ENCODE peak calls at places on chromosomes 5 and 9, in six cellular contexts. K is CD8-positive, alpha-beta memory T cell; D is GM18507; L is AG20443; R is hypothalamus; S is H9. J is an unnamed sample.

GRCh38 chr9:81390802-81391456 is 298.4 kb downstream of the TLE1 start:
- DNase-seq in K (no peak), S (no peak), R (no peak), D (no peak), L (no peak), J (peak; percentile 11)

GRCh38 chr5:168219515-168220410 is 71.7 kb upstream of the WWC1 start:
- DNase-seq in S (peak; percentile 62), R (peak; percentile 19), K (no peak), D (peak; percentile 57), L (peak; percentile 87), J (peak; percentile 75)

GRCh38 chr9:114303977-114304376 is 18.9 kb upstream of the ORM1 start:
- DNase-seq in R (no peak), S (no peak), L (no peak), K (no peak), D (no peak), J (no peak)

GRCh38 chr5:117594165-117594564 is 1019.5 kb upstream of the SEMA6A start:
- DNase-seq in K (no peak), D (no peak), S (no peak), R (no peak), L (peak; percentile 6), J (peak; percentile 48)

GRCh38 chr9:76680716-76681431 is 83.4 kb upstream of the PCA3 start:
- DNase-seq in L (no peak), R (no peak), D (no peak), S (no peak), K (no peak), J (peak; percentile 31)

GRCh38 chr9:78239506-78239905 is 3.6 kb downstream of the CEP78 start:
- DNase-seq in S (no peak), K (no peak), R (no peak), D (no peak), L (no peak), J (no peak)

GRCh38 chr9:70557665-70558419 is 143.4 kb upstream of the KLF9 start:
- DNase-seq in K (no peak), S (no peak), R (no peak), L (no peak), D (no peak), J (no peak)

GRCh38 chr5:168176941-168177340 is 114.5 kb upstream of the WWC1 start:
- DNase-seq in S (no peak), L (no peak), D (no peak), K (no peak), R (no peak), J (no peak)

GRCh38 chr9:92310562-92310961 is 14.6 kb downstream of the NOL8 start:
- DNase-seq in K (no peak), D (no peak), S (no peak), R (no peak), L (no peak), J (no peak)

GRCh38 chr5:5511904-5512416 is 89.5 kb downstream of the ICE1 start:
- DNase-seq in R (no peak), K (no peak), L (no peak), D (no peak), S (no peak), J (no peak)

GRCh38 chr5:10637944-10638343 is 74.1 kb downstream of the ANKRD33B start:
- DNase-seq in D (no peak), L (no peak), R (no peak), K (no peak), S (no peak), J (no peak)

GRCh38 chr5:127517110-127517479 is 345 bp upstream of the PRRC1 start:
- DNase-seq in L (no peak), D (no peak), R (no peak), K (no peak), S (no peak), J (peak; percentile 47)

GRCh38 chr5:125476888-125477585 is 730.6 kb upstream of the ZNF608 start:
- DNase-seq in S (no peak), K (no peak), L (no peak), R (no peak), D (no peak), J (no peak)

GRCh38 chr9:74458832-74459231 is 38.3 kb upstream of the RORB start:
- DNase-seq in K (no peak), L (no peak), R (no peak), D (no peak), S (no peak), J (no peak)

GRCh38 chr5:160641405-160641804 is 210.6 kb downstream of the ATP10B start:
- DNase-seq in R (no peak), L (no peak), S (no peak), K (no peak), D (no peak), J (no peak)

GRCh38 chr5:41831155-41831554 is 39.1 kb downstream of the OXCT1 start:
- DNase-seq in R (no peak), D (no peak), S (no peak), L (no peak), K (no peak), J (no peak)

GRCh38 chr5:59222687-59223511 is 640.0 kb downstream of the RAB3C start:
- DNase-seq in L (no peak), K (no peak), D (no peak), S (no peak), R (no peak), J (peak; percentile 12)

GRCh38 chr5:39080597-39081204 is 6.5 kb upstream of the RICTOR start:
- DNase-seq in L (peak; percentile 79), R (peak; percentile 18), K (no peak), S (peak; percentile 65), D (no peak), J (peak; percentile 46)

GRCh38 chr5:133859073-133859472 is 109.4 kb downstream of the C5orf15 start:
- DNase-seq in R (no peak), K (no peak), D (no peak), S (no peak), L (no peak), J (no peak)

GRCh38 chr9:6226696-6227095 is 11.1 kb downstream of the IL33 start:
- DNase-seq in K (no peak), D (no peak), R (no peak), S (peak; percentile 27), L (no peak), J (no peak)

GRCh38 chr9:89872426-89872912 is 267.7 kb downstream of the GADD45G start:
- DNase-seq in S (no peak), D (no peak), K (no peak), L (no peak), R (no peak), J (no peak)

GRCh38 chr9:35813434-35814105 is 1.3 kb downstream of the HINT2 start:
- DNase-seq in K (no peak), S (peak; percentile 69), L (no peak), R (no peak), D (no peak), J (no peak)

GRCh38 chr9:76691761-76692313 is 72.4 kb upstream of the PCA3 start:
- DNase-seq in S (no peak), L (no peak), K (no peak), D (no peak), R (no peak), J (no peak)

GRCh38 chr5:5288236-5288635 is 134.2 kb upstream of the ICE1 start:
- DNase-seq in S (no peak), L (no peak), R (no peak), K (no peak), D (no peak), J (no peak)

GRCh38 chr5:67009028-67009427 is 187.6 kb downstream of the CD180 start:
- DNase-seq in K (no peak), L (no peak), D (no peak), S (no peak), R (no peak), J (no peak)

GRCh38 chr5:93621340-93621872 is 38.4 kb downstream of the NR2F1 start:
- DNase-seq in D (no peak), R (peak; percentile 62), S (peak; percentile 72), K (peak; percentile 56), L (peak; percentile 67), J (peak; percentile 71)

GRCh38 chr5:136162001-136162400 is 29.4 kb downstream of the SMAD5 start:
- DNase-seq in S (no peak), L (no peak), K (no peak), R (peak; percentile 1), D (no peak), J (no peak)

GRCh38 chr9:72526901-72527800 is 5.7 kb downstream of the TMC1 start:
- DNase-seq in R (peak; percentile 34), S (peak; percentile 82), L (peak; percentile 93), D (no peak), K (peak; percentile 86), J (peak; percentile 96)

GRCh38 chr5:134649163-134649916 is 755 bp downstream of the SEC24A start:
- DNase-seq in K (no peak), D (no peak), S (no peak), L (peak; percentile 49), R (no peak), J (peak; percentile 24)

GRCh38 chr9:88983865-88984542 is 7.3 kb upstream of the S1PR3 start:
- DNase-seq in S (no peak), D (no peak), R (no peak), L (no peak), K (no peak), J (no peak)

GRCh38 chr5:129110742-129111141 is 16.2 kb downstream of the ISOC1 start:
- DNase-seq in K (no peak), L (peak; percentile 10), S (no peak), R (no peak), D (no peak), J (peak; percentile 24)

GRCh38 chr5:77400645-77401044 is 91.5 kb downstream of the WDR41 start:
- DNase-seq in S (no peak), D (no peak), K (no peak), R (no peak), L (peak; percentile 64), J (peak; percentile 39)

GRCh38 chr9:76662476-76663281 is 101.6 kb upstream of the PCA3 start:
- DNase-seq in K (no peak), R (no peak), L (no peak), D (no peak), S (no peak), J (no peak)

GRCh38 chr9:133086894-133087293 is 25.1 kb downstream of the CEL start:
- DNase-seq in S (no peak), L (no peak), D (no peak), R (no peak), K (no peak), J (no peak)

GRCh38 chr5:72600401-72600981 is 93.3 kb upstream of the ZNF366 start:
- DNase-seq in D (no peak), K (no peak), S (no peak), L (peak; percentile 89), R (no peak), J (peak; percentile 97)